ENCODE peak calls at places on chromosomes 3 and 15, in four cellular contexts. G, V, M and R are unnamed samples.

GRCh38 chr3:56469141-56469540 is 874 bp upstream of the ERC2 start:
- DNase-seq in G (no peak), M (no peak), V (no peak), R (no peak)

GRCh38 chr3:29144807-29145206 is 136.1 kb upstream of the RBMS3 start:
- DNase-seq in M (no peak), V (no peak), G (no peak), R (no peak)

GRCh38 chr3:134258761-134259347 is 8.2 kb upstream of the RYK start:
- DNase-seq in V (no peak), G (peak; percentile 10), M (no peak), R (no peak)

GRCh38 chr3:139758654-139759291 is 81.0 kb upstream of the NMNAT3 start:
- DNase-seq in G (no peak), V (no peak), M (no peak), R (no peak)

GRCh38 chr3:49199900-49200281 is 28.5 kb downstream of the KLHDC8B start:
- DNase-seq in M (no peak), G (no peak), V (no peak), R (no peak)

GRCh38 chr3:105906834-105907233 is 38.0 kb upstream of the CBLB start:
- DNase-seq in V (no peak), M (no peak), G (no peak), R (peak; percentile 6)

GRCh38 chr3:27861047-27862036 is 139.2 kb upstream of the EOMES start:
- DNase-seq in G (no peak), V (no peak), M (no peak), R (no peak)

GRCh38 chr3:14379842-14380241 is 22.6 kb upstream of the SLC6A6 start:
- DNase-seq in M (no peak), V (no peak), G (no peak), R (no peak)

GRCh38 chr15:32729700-32730099 is 11.9 kb downstream of the GREM1 start:
- DNase-seq in V (no peak), M (no peak), G (no peak), R (no peak)

GRCh38 chr15:39596358-39597051 is 15.6 kb downstream of the THBS1 start:
- DNase-seq in M (no peak), V (no peak), G (no peak), R (no peak)

GRCh38 chr15:77607111-77607893 is 25.4 kb downstream of the LINGO1 start:
- DNase-seq in M (no peak), V (no peak), G (no peak), R (no peak)

GRCh38 chr3:180063783-180064182 is 27.0 kb upstream of the PEX5L start:
- DNase-seq in V (no peak), G (no peak), M (no peak), R (no peak)

GRCh38 chr3:160739079-160739478 is 17.0 kb upstream of the PPM1L start:
- DNase-seq in M (no peak), G (no peak), V (no peak), R (no peak)

GRCh38 chr3:133661454-133662255 is at the start of gene TOPBP1:
- DNase-seq in G (peak; percentile 73), M (peak; percentile 48), V (no peak), R (peak; percentile 90)

GRCh38 chr3:12370758-12371157 is 81.9 kb downstream of the PPARG start:
- DNase-seq in V (no peak), G (peak; percentile 23), M (peak; percentile 44), R (no peak)

GRCh38 chr3:177574232-177574856 is 377.1 kb upstream of the TBL1XR1 start:
- DNase-seq in G (peak; percentile 22), M (no peak), V (no peak), R (no peak)

GRCh38 chr15:38251726-38252480 is 733 bp upstream of the SPRED1 start:
- DNase-seq in G (peak; percentile 41), M (peak; percentile 96), V (peak; percentile 82), R (peak; percentile 74)
- TF ChIP-seq REST in G (peak; percentile 39), M (no peak), V (no peak), R (no peak)

DNA sequence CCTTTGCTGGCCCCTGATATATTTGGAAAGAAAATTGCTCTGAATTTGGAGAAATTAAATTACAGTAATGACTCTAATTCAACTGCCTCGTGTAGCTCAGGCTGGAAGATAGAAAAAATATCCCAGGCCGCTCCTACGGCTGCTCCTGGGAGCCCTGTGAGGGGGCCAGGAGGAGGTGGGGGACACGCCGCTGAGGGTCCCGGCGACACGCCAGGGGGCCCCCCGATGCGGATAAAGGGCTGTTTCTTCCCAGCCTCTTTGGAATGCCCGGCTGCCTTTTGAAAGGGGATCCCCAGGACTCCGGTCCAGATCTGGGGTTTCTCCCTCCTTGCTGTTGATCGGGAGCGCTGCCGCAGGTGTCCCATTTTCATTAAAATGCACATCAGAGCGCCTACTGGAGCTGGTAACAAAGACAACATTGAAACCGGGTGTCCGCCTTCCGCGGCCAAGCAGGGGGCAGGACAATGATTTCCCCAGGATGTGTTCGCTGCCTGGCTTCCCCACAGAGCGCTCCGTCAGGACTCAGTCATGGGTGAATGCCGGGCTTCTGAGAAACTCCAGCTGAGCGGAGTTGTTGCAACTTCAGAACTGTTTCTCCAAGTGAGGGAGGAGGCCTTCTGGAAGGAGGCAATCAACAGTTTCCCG is 200.1 kb upstream of the KBTBD8 start:
- DNase-seq in G (no peak), V (no peak), M (no peak), R (no peak)
- TF ChIP-seq REST in G (no peak), V (no peak), M (no peak), R (no peak)

GRCh38 chr15:98476559-98476958 is 171.8 kb upstream of the IGF1R start:
- DNase-seq in M (no peak), G (no peak), V (no peak), R (no peak)
- TF ChIP-seq REST in M (no peak), G (no peak), V (no peak), R (no peak)

GRCh38 chr15:58433597-58434333 is 2.0 kb downstream of the LIPC start:
- DNase-seq in V (no peak), G (no peak), M (no peak), R (no peak)

GRCh38 chr15:58432421-58432820 is 630 bp downstream of the LIPC start:
- DNase-seq in V (no peak), G (no peak), M (no peak), R (no peak)

GRCh38 chr15:58431221-58432149 is at the start of gene LIPC:
- DNase-seq in M (no peak), V (no peak), G (no peak), R (no peak)

GRCh38 chr15:58437531-58438105 is 5.8 kb downstream of the LIPC start:
- DNase-seq in G (no peak), M (no peak), V (no peak), R (no peak)

GRCh38 chr15:58434334-58434888 is 2.6 kb downstream of the LIPC start:
- DNase-seq in M (no peak), G (no peak), V (no peak), R (no peak)
- TF ChIP-seq REST in M (no peak), G (peak; percentile 48), V (peak; percentile 40), R (peak; percentile 84)

GRCh38 chr3:77207753-77208152 is 167.9 kb downstream of the ROBO2 start:
- DNase-seq in G (no peak), V (no peak), M (no peak), R (no peak)
- TF ChIP-seq REST in G (no peak), V (no peak), M (no peak), R (no peak)

GRCh38 chr3:188240189-188240981 is 86.4 kb downstream of the LPP start:
- DNase-seq in G (no peak), V (no peak), M (no peak), R (no peak)

GRCh38 chr3:188239577-188239976 is 85.6 kb downstream of the LPP start:
- DNase-seq in M (no peak), V (no peak), G (no peak), R (no peak)

GRCh38 chr3:188241883-188242282 is 87.9 kb downstream of the LPP start:
- DNase-seq in M (no peak), V (no peak), G (no peak), R (no peak)

GRCh38 chr3:188242426-188243123 is 88.6 kb downstream of the LPP start:
- DNase-seq in M (no peak), V (no peak), G (no peak), R (no peak)

GRCh38 chr3:188241072-188241471 is 87.1 kb downstream of the LPP start:
- DNase-seq in G (no peak), M (no peak), V (no peak), R (no peak)
- TF ChIP-seq REST in G (peak; percentile 52), M (no peak), V (peak; percentile 53), R (no peak)

GRCh38 chr15:99986297-99987118 is 253.3 kb upstream of the LYSMD4 start:
- DNase-seq in G (no peak), V (no peak), M (no peak), R (peak; percentile 58)

GRCh38 chr15:99985878-99986277 is 252.6 kb upstream of the LYSMD4 start:
- DNase-seq in V (no peak), M (no peak), G (no peak), R (no peak)

GRCh38 chr15:99983171-99983891 is 250.1 kb upstream of the LYSMD4 start:
- DNase-seq in M (no peak), V (no peak), G (no peak), R (no peak)

GRCh38 chr15:99983894-99984293 is 250.7 kb upstream of the LYSMD4 start:
- DNase-seq in V (no peak), M (no peak), G (no peak), R (no peak)

GRCh38 chr15:99984491-99985243 is 251.4 kb upstream of the LYSMD4 start:
- DNase-seq in V (no peak), M (no peak), G (no peak), R (no peak)
- TF ChIP-seq REST in V (no peak), M (no peak), G (no peak), R (no peak)

GRCh38 chr3:181613191-181613590 is 98.5 kb upstream of the SOX2 start:
- DNase-seq in V (no peak), M (no peak), G (no peak), R (no peak)
- TF ChIP-seq REST in V (no peak), M (no peak), G (no peak), R (no peak)

GRCh38 chr3:45105855-45106655 is 40.1 kb downstream of the CDCP1 start:
- DNase-seq in V (peak; percentile 58), G (no peak), M (peak; percentile 73), R (no peak)
- TF ChIP-seq REST in V (no peak), G (no peak), M (no peak), R (no peak)

GRCh38 chr3:44439499-44440295 is 37.8 kb downstream of the ZNF445 start:
- DNase-seq in M (no peak), G (no peak), V (no peak), R (peak; percentile 97)
- TF ChIP-seq REST in M (no peak), G (no peak), V (no peak), R (peak; percentile 58)